ENCODE peak calls at places on chromosomes 4 and X, in nine cellular contexts. K is endothelial cell of umbilical vein, I is ovary, Q is heart left ventricle, A is IMR-90, P is suprapubic skin, Y is stomach, E is A549, Z is HepG2. U is an unnamed sample.

GRCh38 chrX:130176354-130176776 is 4.6 kb downstream of the RAB33A start:
- DNase-seq in K (no peak), I (no peak), Q (no peak), A (peak; percentile 25), P (no peak), Y (no peak), E (no peak), Z (no peak), U (no peak)

GRCh38 chrX:69107231-69107739 is 58.0 kb downstream of the PJA1 start:
- DNase-seq in K (no peak), I (peak; percentile 56), Q (no peak), A (no peak), P (no peak), Y (peak; percentile 27), E (no peak), Z (no peak), U (no peak)

GRCh38 chr4:29467044-29467717 is 1253.0 kb upstream of the PCDH7 start:
- DNase-seq in K (no peak), I (no peak), Q (no peak), A (peak; percentile 12), P (no peak), Y (no peak), E (no peak), Z (no peak), U (no peak)

GRCh38 chr4:17995165-17995564 is 26.4 kb downstream of the LCORL start:
- DNase-seq in K (no peak), I (no peak), Q (no peak), A (no peak), P (no peak), Y (no peak), E (no peak), Z (peak; percentile 6), U (no peak)

GRCh38 chr4:25448379-25449109 is 71.5 kb downstream of the ANAPC4 start:
- DNase-seq in K (peak; percentile 25), I (no peak), Q (no peak), A (peak; percentile 42), P (no peak), Y (no peak), E (no peak), Z (no peak), U (no peak)

GRCh38 chr4:87266986-87267385 is 46.6 kb upstream of the KLHL8 start:
- DNase-seq in K (no peak), I (no peak), Q (no peak), A (no peak), P (no peak), Y (no peak), E (no peak), Z (no peak), U (no peak)

GRCh38 chrX:39667746-39668507 is 429.8 kb downstream of the BCOR start:
- DNase-seq in K (no peak), I (no peak), Q (no peak), A (no peak), P (no peak), Y (no peak), E (no peak), Z (no peak), U (no peak)

GRCh38 chr4:37967749-37968148 is 7.6 kb downstream of the PTTG2 start:
- DNase-seq in K (no peak), I (no peak), Q (no peak), A (peak; percentile 29), P (no peak), Y (no peak), E (no peak), Z (peak; percentile 12), U (no peak)

GRCh38 chr4:46975144-46975543 is 18.2 kb downstream of the GABRA4 start:
- DNase-seq in K (no peak), I (no peak), Q (no peak), A (no peak), P (no peak), Y (no peak), E (no peak), Z (no peak), U (no peak)

GRCh38 chrX:123736333-123736921 is 3.6 kb upstream of the THOC2 start:
- DNase-seq in K (no peak), I (no peak), Q (no peak), A (peak; percentile 90), P (no peak), Y (no peak), E (peak; percentile 63), Z (no peak), U (no peak)

GRCh38 chr4:86451560-86452322 is 91.9 kb upstream of the MAPK10 start:
- DNase-seq in K (no peak), I (no peak), Q (no peak), A (peak; percentile 30), P (no peak), Y (no peak), E (peak; percentile 3), Z (no peak), U (no peak)

GRCh38 chrX:107563851-107564250 is 64.5 kb upstream of the PRPS1 start:
- DNase-seq in K (no peak), I (no peak), Q (no peak), A (no peak), P (no peak), Y (no peak), E (no peak), Z (no peak), U (no peak)

GRCh38 chr4:109947918-109948317 is 35.2 kb downstream of the EGF start:
- DNase-seq in K (no peak), I (no peak), Q (no peak), A (no peak), P (no peak), Y (no peak), E (no peak), Z (no peak), U (no peak)

GRCh38 chr4:171983935-171984805 is 171.0 kb downstream of the GALNTL6 start:
- DNase-seq in K (no peak), I (no peak), Q (no peak), A (no peak), P (no peak), Y (no peak), E (no peak), Z (no peak), U (no peak)

GRCh38 chrX:100410083-100410590 is at the start of gene PCDH19:
- DNase-seq in K (peak; percentile 54), I (peak; percentile 73), Q (peak; percentile 56), A (peak; percentile 17), P (no peak), Y (peak; percentile 54), E (peak; percentile 44), Z (no peak), U (no peak)
- TF ChIP-seq POLR2A in K (no peak), I (peak; percentile 25), Q (no peak), A (no peak), P (no peak), Y (no peak), E (no peak), Z (no peak), U (peak; percentile 20)

GRCh38 chr4:189185810-189186432 is 754.8 kb upstream of the FRG1 start:
- DNase-seq in K (no peak), I (no peak), Q (no peak), A (no peak), P (no peak), Y (no peak), E (no peak), Z (no peak), U (no peak)
- TF ChIP-seq POLR2A in K (no peak), I (no peak), Q (no peak), A (no peak), P (no peak), Y (no peak), E (no peak), Z (no peak), U (no peak)

GRCh38 chrX:110317820-110318663 is at the start of gene AMMECR1:
- DNase-seq in K (peak; percentile 71), I (peak; percentile 85), Q (peak; percentile 79), A (peak; percentile 79), P (peak; percentile 84), Y (peak; percentile 80), E (peak; percentile 83), Z (peak; percentile 44), U (peak; percentile 51)
- TF ChIP-seq POLR2A in K (no peak), I (peak; percentile 27), Q (no peak), A (peak; percentile 85), P (no peak), Y (no peak), E (peak; percentile 76), Z (peak; percentile 71), U (peak; percentile 84)

DNA sequence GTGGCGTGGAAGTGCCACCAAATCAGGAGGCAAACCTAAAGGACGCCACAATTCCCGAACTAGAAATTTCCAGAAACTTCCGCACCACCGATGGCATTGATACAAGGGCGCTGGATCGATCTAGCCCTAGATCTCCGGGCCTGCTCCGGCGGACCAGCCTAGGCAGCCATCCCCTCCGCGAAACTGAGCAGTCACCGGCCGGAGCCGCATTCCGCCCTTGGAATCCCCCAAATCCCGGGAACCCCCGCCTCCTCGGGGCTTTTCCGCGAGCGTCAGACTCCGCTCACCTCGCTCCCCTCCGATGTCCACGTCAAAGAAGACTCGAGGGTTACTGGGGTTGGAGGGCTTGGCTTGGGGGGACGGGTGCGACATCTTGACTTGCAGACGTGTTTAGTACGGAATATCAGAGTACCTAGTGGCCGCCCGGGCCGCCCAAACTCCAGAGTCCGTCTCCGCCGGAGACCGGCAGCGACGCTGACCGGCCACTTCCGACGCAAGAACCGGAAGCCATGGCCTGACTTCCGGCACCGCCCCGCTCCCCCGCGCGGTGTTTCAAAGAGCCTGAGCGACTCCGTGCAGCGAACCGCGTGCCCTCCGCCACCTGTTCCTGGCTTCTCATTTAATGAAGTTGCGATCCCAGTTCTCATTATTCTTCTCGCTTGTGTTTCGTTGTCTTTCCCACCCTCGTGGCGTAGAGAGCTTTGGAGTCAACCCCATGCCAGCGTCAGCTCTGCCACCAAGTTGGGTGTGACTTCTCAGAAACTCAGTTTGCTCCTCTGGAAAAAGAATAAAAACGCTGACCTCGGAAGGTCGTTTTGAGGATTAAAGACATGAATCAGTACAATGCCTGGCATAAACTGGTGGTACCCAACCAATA is at the start of gene PPID:
- DNase-seq in K (peak; percentile 80), I (peak; percentile 78), Q (peak; percentile 89), A (peak; percentile 70), P (peak; percentile 91), Y (peak; percentile 86), E (peak; percentile 84), Z (peak; percentile 77), U (peak; percentile 63)
- TF ChIP-seq POLR2A in K (peak; percentile 93), I (peak; percentile 57), Q (no peak), A (peak; percentile 89), P (no peak), Y (no peak), E (peak; percentile 77), Z (peak; percentile 84), U (peak; percentile 83)

DNA sequence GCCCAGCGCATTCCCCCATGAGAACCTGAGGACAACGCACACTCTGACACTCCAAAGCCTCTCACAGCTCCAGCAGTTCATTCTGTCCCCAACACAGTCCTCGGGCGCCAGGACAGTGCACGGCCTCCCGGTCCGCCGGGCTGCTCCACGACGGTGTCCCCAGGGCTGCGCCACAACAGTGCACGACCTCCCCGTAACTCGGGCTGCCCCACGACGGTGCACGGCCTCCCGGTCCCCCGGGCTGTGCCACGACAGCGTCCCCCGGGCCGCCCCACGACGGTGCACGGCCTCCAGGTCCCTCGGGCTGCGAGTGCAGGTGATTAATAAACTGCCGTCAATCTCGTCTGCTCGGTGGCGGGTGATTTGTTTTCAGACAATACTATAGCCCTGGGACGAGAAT is 585.1 kb upstream of the FRG1 start:
- DNase-seq in K (no peak), I (no peak), Q (no peak), A (no peak), P (no peak), Y (no peak), E (no peak), Z (no peak), U (no peak)
- TF ChIP-seq POLR2A in K (no peak), I (no peak), Q (no peak), A (no peak), P (no peak), Y (no peak), E (no peak), Z (no peak), U (no peak)

GRCh38 chr4:55397521-55398321 is 2.0 kb downstream of the TMEM165 start:
- DNase-seq in K (peak; percentile 53), I (no peak), Q (no peak), A (peak; percentile 90), P (no peak), Y (no peak), E (no peak), Z (no peak), U (no peak)
- TF ChIP-seq POLR2A in K (no peak), I (no peak), Q (no peak), A (peak; percentile 58), P (no peak), Y (no peak), E (no peak), Z (no peak), U (no peak)

U was measured in H54.